ENCODE peak calls at places on chromosomes 4 and X, in seven cellular contexts. U is keratinocyte, Q is retinal pigment epithelial cell, M is choroid plexus epithelial cell, Z is fibroblast of villous mesenchyme, F is brain microvascular endothelial cell, I is bronchial epithelial cell. R is an unnamed sample.

GRCh38 chrX:130981836-130982235 is 76.3 kb upstream of the ARHGAP36 start:
- DNase-seq in Z (no peak), I (no peak), U (no peak), F (no peak), Q (no peak), M (no peak), R (no peak)

GRCh38 chr4:18630218-18631110 is 608.9 kb upstream of the LCORL start:
- DNase-seq in F (no peak), U (no peak), Q (no peak), M (no peak), Z (no peak), I (no peak), R (no peak)

GRCh38 chr4:10688022-10688421 is 3.5 kb upstream of the CLNK start:
- DNase-seq in U (no peak), Z (no peak), F (no peak), Q (no peak), M (no peak), I (no peak), R (no peak)

GRCh38 chr4:150142831-150143230 is 64.6 kb downstream of the DCLK2 start:
- DNase-seq in U (no peak), I (no peak), Q (no peak), Z (no peak), F (no peak), M (no peak), R (no peak)

GRCh38 chrX:100819534-100819836 is 706 bp upstream of the CSTF2 start:
- DNase-seq in F (no peak), Q (no peak), I (no peak), Z (no peak), M (no peak), U (no peak), R (no peak)

GRCh38 chr4:184898793-184899192 is 73.0 kb upstream of the ACSL1 start:
- DNase-seq in U (no peak), Q (no peak), Z (no peak), I (peak), F (no peak), M (no peak), R (no peak)

GRCh38 chr4:102815981-102816380 is 11.4 kb downstream of the UBE2D3 start:
- DNase-seq in I (peak), Q (no peak), M (peak), Z (peak), U (no peak), F (peak), R (peak)

GRCh38 chrX:131812847-131813825 is 210.0 kb upstream of the STK26 start:
- DNase-seq in I (no peak), U (no peak), Z (peak), Q (no peak), M (no peak), F (peak), R (peak)

GRCh38 chr4:174600391-174600790 is 78.1 kb upstream of the HPGD start:
- DNase-seq in F (no peak), Q (no peak), Z (no peak), U (no peak), M (no peak), I (peak), R (no peak)

GRCh38 chr4:100870940-100871772 is 353.3 kb upstream of the EMCN start:
- DNase-seq in U (no peak), Q (no peak), M (no peak), F (no peak), I (peak), Z (no peak), R (no peak)

GRCh38 chrX:15908891-15909290 is 54.3 kb upstream of the AP1S2 start:
- DNase-seq in F (no peak), M (no peak), I (no peak), Q (no peak), U (no peak), Z (no peak), R (no peak)

GRCh38 chrX:38304010-38304409 is 23.3 kb downstream of the RPGR start:
- DNase-seq in I (no peak), F (no peak), U (no peak), M (peak), Q (no peak), Z (no peak), R (no peak)

GRCh38 chrX:147646949-147647717 is 264.6 kb upstream of the FMR1 start:
- DNase-seq in U (no peak), M (no peak), I (no peak), F (no peak), Z (no peak), Q (no peak), R (no peak)

GRCh38 chrX:53682885-53683555 is 3.5 kb downstream of the HUWE1 start:
- DNase-seq in U (no peak), Z (peak), M (peak), F (peak), I (peak), Q (no peak), R (no peak)

GRCh38 chr4:187294861-187295260 is 571.2 kb upstream of the FAT1 start:
- DNase-seq in F (no peak), M (peak), I (peak), Q (no peak), Z (peak), U (peak), R (no peak)

GRCh38 chrX:77962068-77962902 is 7.2 kb downstream of the PGAM4 start:
- DNase-seq in Z (peak), F (no peak), Q (no peak), U (no peak), I (peak), M (peak), R (no peak)

GRCh38 chr4:81466841-81467671 is 4.7 kb downstream of the RASGEF1B start:
- DNase-seq in M (peak), F (peak), Z (peak), Q (no peak), I (peak), U (peak), R (no peak)

GRCh38 chr4:167233523-167234387 is 539 bp downstream of the SPOCK3 start:
- DNase-seq in F (peak), I (peak), Q (no peak), Z (no peak), U (no peak), M (peak), R (no peak)

GRCh38 chrX:116230136-116230886 is 59.8 kb downstream of the AGTR2 start:
- DNase-seq in M (peak), I (peak), Z (peak), F (no peak), U (no peak), Q (no peak), R (no peak)

GRCh38 chr4:37967749-37968148 is 7.6 kb downstream of the PTTG2 start:
- DNase-seq in U (no peak), I (no peak), Z (peak), M (peak), F (no peak), Q (no peak), R (peak)

GRCh38 chr4:37973481-37973880 is 13.3 kb downstream of the PTTG2 start:
- DNase-seq in I (no peak), Q (no peak), U (no peak), M (no peak), F (no peak), Z (no peak), R (no peak)

GRCh38 chr4:37968747-37969146 is 8.5 kb downstream of the PTTG2 start:
- DNase-seq in F (no peak), Z (no peak), I (no peak), M (no peak), U (no peak), Q (no peak), R (no peak)

GRCh38 chr4:37971202-37971601 is 11.0 kb downstream of the PTTG2 start:
- DNase-seq in F (no peak), Z (no peak), U (no peak), I (no peak), Q (no peak), M (no peak), R (no peak)

DNA sequence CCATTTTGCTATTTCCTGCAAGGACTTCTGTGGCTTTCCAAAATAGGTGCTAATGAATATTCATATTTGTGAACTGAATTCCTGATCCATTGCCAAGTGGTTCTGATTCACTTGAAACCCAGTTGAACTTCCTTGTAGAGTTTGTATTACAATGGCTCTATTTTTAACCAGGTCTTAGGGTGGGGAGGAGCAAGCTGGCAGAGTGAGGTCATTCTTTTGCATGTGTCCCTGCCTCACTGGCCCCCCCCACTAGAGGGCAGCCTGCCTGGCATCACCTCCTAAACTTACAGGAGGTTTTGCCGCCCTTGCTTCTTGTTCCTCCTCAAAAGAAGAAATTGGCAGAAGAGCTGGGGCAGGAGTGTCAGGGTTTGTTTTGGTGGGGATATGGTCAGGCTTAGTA is 10.5 kb downstream of the PTTG2 start:
- DNase-seq in M (peak), I (peak), Q (no peak), U (peak), Z (no peak), F (peak), R (no peak)
- TF ChIP-seq CTCF in M (peak), I (peak), Q (peak), U (peak), Z (peak), F (peak), R (peak)

GRCh38 chr4:176538217-176538925 is 218.6 kb downstream of the SPCS3 start:
- DNase-seq in F (peak), M (peak), Q (no peak), I (peak), Z (peak), U (peak), R (peak)
- H3K4me3 ChIP-seq in F (no peak), M (no peak), Q (no peak), I (no peak), Z (no peak), U (no peak), R (no peak)

GRCh38 chr4:5746829-5747745 is 36.1 kb downstream of the EVC start:
- DNase-seq in Q (peak), I (peak), F (peak), M (peak), U (no peak), Z (peak), R (no peak)

GRCh38 chr4:5746250-5746649 is 35.2 kb downstream of the EVC start:
- DNase-seq in I (no peak), U (no peak), Z (no peak), M (no peak), F (no peak), Q (no peak), R (no peak)

GRCh38 chr4:5749568-5749967 is 38.6 kb downstream of the EVC start:
- DNase-seq in Z (no peak), I (no peak), M (no peak), F (no peak), Q (no peak), U (no peak), R (no peak)

GRCh38 chr4:5750052-5750950 is 39.3 kb downstream of the EVC start:
- DNase-seq in F (peak), M (peak), I (no peak), Q (peak), U (no peak), Z (peak), R (peak)

GRCh38 chr4:5747746-5748365 is 36.9 kb downstream of the EVC start:
- DNase-seq in U (no peak), M (peak), Q (peak), I (peak), F (peak), Z (peak), R (peak)
- TF ChIP-seq CTCF in U (no peak), M (peak), Q (no peak), I (no peak), F (no peak), Z (no peak), R (no peak)

DNA sequence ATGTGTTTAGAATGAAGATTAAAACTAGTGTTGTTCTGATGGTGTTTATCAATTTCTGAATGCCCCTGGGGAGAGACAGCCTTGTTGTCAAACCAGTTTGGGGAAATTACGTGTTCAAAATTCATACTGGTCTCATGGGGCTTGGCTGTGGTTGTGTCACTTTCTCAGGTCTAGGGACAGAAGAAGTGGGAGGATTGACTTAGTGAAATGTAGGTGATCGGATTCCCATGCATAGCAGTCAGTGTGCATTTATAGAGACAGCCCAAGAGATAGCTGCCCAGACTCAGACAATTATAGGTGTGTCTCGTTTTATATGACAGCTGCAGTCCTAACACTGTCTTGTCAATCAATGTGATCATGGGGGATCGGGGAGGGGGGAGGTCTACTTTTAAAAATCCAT is 94.4 kb upstream of the CLCN4 start:
- DNase-seq in Q (no peak), M (no peak), F (no peak), U (no peak), I (peak), Z (no peak), R (no peak)
- H3K4me3 ChIP-seq in Q (no peak), M (no peak), F (no peak), U (no peak), I (no peak), Z (no peak), R (no peak)

GRCh38 chr4:145014365-145014764 is 83.6 kb downstream of the ANAPC10 start:
- DNase-seq in U (no peak), Q (no peak), F (no peak), Z (no peak), I (no peak), M (no peak), R (no peak)
- TF ChIP-seq CTCF in U (no peak), Q (no peak), F (peak), Z (no peak), I (no peak), M (no peak), R (no peak)